ENCODE peak calls at places on chromosomes 3 and 15, in four cellular contexts. N is IMR-90, K is trophoblast cell, F is left ventricle myocardium inferior. T is an unnamed sample.

GRCh38 chr15:27028836-27029482 is 58.0 kb downstream of the GABRG3 start:
- DNase-seq in N (no peak), K (no peak), F (no peak), T (no peak)

GRCh38 chr15:85741021-85741421 is 53.7 kb downstream of the KLHL25 start:
- DNase-seq in N (no peak), K (no peak), F (no peak), T (no peak)

GRCh38 chr15:31275331-31276262 is 51.0 kb upstream of the KLF13 start:
- DNase-seq in N (no peak), K (no peak), F (no peak), T (peak; percentile 41)

GRCh38 chr3:151445283-151446001 is 15.4 kb downstream of the IGSF10 start:
- DNase-seq in N (peak; percentile 61), K (no peak), F (no peak), T (no peak)

GRCh38 chr15:25787381-25787780 is 75.7 kb downstream of the ATP10A start:
- DNase-seq in N (peak; percentile 27), K (no peak), F (no peak), T (no peak)

GRCh38 chr3:98977520-98977919 is 76.0 kb upstream of the DCBLD2 start:
- DNase-seq in N (peak; percentile 91), K (no peak), F (no peak), T (no peak)

GRCh38 chr3:133821767-133822638 is 16.4 kb downstream of the SRPRB start:
- DNase-seq in N (peak; percentile 80), K (peak; percentile 38), F (peak; percentile 78), T (no peak)

GRCh38 chr3:142694225-142694624 is 29.6 kb upstream of the TRPC1 start:
- DNase-seq in N (no peak), K (peak; percentile 39), F (no peak), T (no peak)

GRCh38 chr3:23856286-23856685 is 50.5 kb downstream of the UBE2E1 start:
- DNase-seq in N (peak; percentile 64), K (no peak), F (no peak), T (no peak)

GRCh38 chr3:139105154-139105702 is 60.5 kb upstream of the PRR23C start:
- DNase-seq in N (no peak), K (no peak), F (no peak), T (no peak)

GRCh38 chr3:51982352-51982837 is 940 bp upstream of the ACY1 start:
- DNase-seq in N (no peak), K (peak; percentile 77), F (no peak), T (no peak)

GRCh38 chr15:80159811-80160569 is 7.2 kb downstream of the FAH start:
- DNase-seq in N (peak; percentile 46), K (no peak), F (no peak), T (no peak)

GRCh38 chr3:31936661-31937060 is 44.4 kb downstream of the OSBPL10 start:
- DNase-seq in N (peak; percentile 61), K (no peak), F (no peak), T (no peak)

GRCh38 chr15:63189955-63190691 is 717 bp downstream of the RAB8B start:
- DNase-seq in N (no peak), K (peak; percentile 37), F (no peak), T (no peak)

GRCh38 chr15:101476756-101477155 is 12.8 kb downstream of the PCSK6 start:
- DNase-seq in N (no peak), K (no peak), F (no peak), T (no peak)

GRCh38 chr3:129625071-129625874 is 18.8 kb upstream of the PLXND1 start:
- DNase-seq in N (no peak), K (peak; percentile 16), F (peak; percentile 23), T (peak; percentile 44)

GRCh38 chr3:37787027-37787868 is 74.4 kb upstream of the CTDSPL start:
- DNase-seq in N (no peak), K (no peak), F (no peak), T (no peak)

GRCh38 chr3:186930143-186930638 is at the start of gene ST6GAL1:
- DNase-seq in N (peak; percentile 37), K (peak; percentile 52), F (peak; percentile 77), T (peak; percentile 87)

GRCh38 chr3:132749786-132750185 is 27.6 kb upstream of the NPHP3 start:
- DNase-seq in N (peak; percentile 19), K (no peak), F (no peak), T (no peak)

GRCh38 chr3:45553469-45553974 is 41.0 kb upstream of the LIMD1 start:
- DNase-seq in N (peak; percentile 83), K (peak; percentile 75), F (peak; percentile 70), T (no peak)

GRCh38 chr3:29642393-29643033 is 361.6 kb downstream of the RBMS3 start:
- DNase-seq in N (peak; percentile 70), K (no peak), F (no peak), T (no peak)

GRCh38 chr3:50675179-50676030 is 678 bp downstream of the DOCK3 start:
- DNase-seq in N (no peak), K (peak; percentile 25), F (peak; percentile 55), T (peak; percentile 59)

GRCh38 chr15:75098371-75098770 is 75.0 kb downstream of the PPCDC start:
- DNase-seq in N (no peak), K (no peak), F (no peak), T (no peak)

GRCh38 chr3:141875893-141876380 is 506 bp upstream of the ATP1B3 start:
- DNase-seq in N (peak; percentile 71), K (peak; percentile 71), F (peak; percentile 61), T (peak; percentile 85)

GRCh38 chr3:37183375-37183831 is 9.0 kb upstream of the LRRFIP2 start:
- DNase-seq in N (peak; percentile 96), K (peak; percentile 98), F (no peak), T (no peak)

GRCh38 chr3:45026957-45027356 is 854 bp downstream of the CLEC3B start:
- DNase-seq in N (peak; percentile 34), K (no peak), F (peak; percentile 88), T (peak; percentile 57)

GRCh38 chr15:75171408-75171807 is 30.3 kb upstream of the C15orf39 start:
- DNase-seq in N (peak; percentile 90), K (no peak), F (no peak), T (no peak)

GRCh38 chr3:95289295-95289694 is 1226.4 kb downstream of the NSUN3 start:
- DNase-seq in N (peak; percentile 34), K (peak; percentile 78), F (no peak), T (no peak)

GRCh38 chr3:69710153-69710977 is 28.9 kb upstream of the MITF start:
- DNase-seq in N (peak; percentile 76), K (peak; percentile 22), F (no peak), T (no peak)

GRCh38 chr3:52339612-52340011 is 23.5 kb downstream of the DNAH1 start:
- DNase-seq in N (peak; percentile 87), K (peak; percentile 87), F (no peak), T (no peak)

GRCh38 chr3:136351905-136352304 is 101.8 kb downstream of the PCCB start:
- DNase-seq in N (no peak), K (peak; percentile 13), F (no peak), T (no peak)

GRCh38 chr3:128194843-128195242 is 41.6 kb downstream of the EEFSEC start:
- DNase-seq in N (no peak), K (no peak), F (peak; percentile 34), T (no peak)

DNA sequence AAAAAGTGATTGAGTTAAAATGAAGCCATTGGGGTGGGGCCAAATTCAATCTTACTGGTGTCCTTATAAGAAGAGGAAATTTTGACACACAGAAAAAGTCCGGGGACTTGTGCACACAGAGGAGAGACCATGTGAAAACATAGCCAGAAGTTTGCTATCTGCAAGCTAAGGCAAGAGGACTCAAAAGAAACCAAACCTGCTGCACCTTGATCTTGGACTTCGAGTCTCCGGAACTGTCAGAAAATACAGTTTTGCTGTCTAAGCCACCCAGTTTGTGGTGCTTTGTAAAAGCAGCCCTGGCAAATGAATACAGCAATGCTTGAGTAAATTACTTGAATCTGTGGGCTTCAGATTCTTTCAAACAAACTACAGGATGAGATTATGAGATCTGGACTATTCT is 53.7 kb upstream of the SSR3 start:
- DNase-seq in N (no peak), K (no peak), F (no peak), T (no peak)
- H3K27ac ChIP-seq in N (no peak overlapping the region), K (no peak overlapping the region), F (no peak overlapping the region), T (no peak overlapping the region)

DNA sequence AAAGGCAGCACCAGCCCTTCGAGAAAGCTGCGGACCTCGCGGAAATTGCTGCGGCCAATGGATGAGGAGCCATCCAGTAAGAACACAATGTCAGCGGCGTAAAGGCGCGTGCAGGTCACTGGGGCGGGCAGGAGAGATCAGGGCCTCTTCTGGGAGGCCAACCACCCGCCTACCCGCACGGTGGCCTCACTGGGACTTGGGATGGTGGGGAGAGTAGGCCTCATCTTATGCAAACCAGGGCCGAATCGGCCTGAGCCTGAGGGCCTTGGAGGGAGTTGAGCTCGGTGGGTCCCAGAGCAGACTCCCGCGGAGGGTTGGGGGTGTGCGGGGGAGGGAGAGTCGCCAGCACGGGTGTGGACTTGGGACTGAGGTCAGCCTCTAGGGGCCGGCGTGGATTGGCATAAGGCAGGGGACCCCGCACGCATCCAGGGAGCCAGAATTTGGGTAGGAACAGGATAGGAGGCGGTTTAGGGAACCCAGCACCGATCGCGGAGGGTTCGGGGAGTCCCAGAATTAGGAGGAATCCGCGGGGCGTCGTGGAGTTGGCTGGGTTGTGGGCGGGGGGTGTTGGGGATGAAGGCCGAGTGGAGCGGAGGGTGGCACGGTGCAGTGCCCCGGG is 589 bp downstream of the COL7A1 start:
- DNase-seq in N (peak; percentile 19), K (peak; percentile 14), F (no peak), T (no peak)
- H3K4me3 ChIP-seq in N (peak overlapping the region; percentile 52), K (peak overlapping the region; percentile 11), F (peak overlapping the region; percentile 55), T (peak overlapping the region; percentile 41)

DNA sequence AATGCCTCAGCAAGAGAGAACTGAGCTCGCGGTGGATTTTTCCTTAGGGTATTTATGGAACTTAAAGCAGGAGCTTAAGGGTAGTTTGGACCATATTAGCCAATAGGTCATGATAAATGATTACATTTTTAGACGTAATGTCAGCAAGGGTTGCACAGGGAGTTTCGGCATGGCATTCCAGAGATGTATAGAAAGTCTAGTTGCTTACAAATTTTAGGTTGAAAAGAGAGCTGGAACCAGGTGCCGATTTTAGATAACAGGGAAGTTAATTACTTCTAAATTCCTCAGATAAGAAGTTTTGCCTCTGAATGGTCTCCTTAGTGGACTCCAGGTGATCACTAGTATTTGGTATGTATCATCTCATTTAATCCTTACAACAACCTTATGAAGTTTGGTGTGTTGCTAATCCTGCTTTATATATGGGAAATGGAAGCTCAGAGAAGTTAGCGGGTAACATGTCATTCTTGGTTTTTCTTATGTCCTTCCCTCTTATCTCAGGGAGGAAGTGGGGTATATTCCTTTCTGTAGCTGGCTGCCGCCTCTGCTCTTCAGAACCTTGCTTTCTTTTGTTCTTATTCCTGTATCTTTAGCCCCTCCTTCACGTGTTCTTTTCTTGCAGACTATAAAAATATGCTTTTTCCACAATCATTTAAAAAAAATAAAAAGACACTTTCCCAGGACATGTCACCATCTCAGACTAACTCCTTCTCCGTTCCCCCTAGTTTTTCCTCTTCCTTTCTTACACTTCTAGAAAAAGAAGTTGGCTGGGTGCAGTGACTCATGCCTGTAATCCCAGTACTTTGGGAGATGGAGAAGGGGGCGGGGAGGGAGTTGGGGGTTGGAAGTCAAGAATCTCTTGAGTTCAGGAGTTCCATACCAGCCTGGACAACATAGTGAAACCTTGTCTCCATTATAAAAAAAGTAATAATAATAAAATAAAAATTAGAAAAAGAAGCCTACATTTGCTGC is 25.7 kb downstream of the IQGAP1 start:
- DNase-seq in N (peak; percentile 69), K (peak; percentile 98), F (no peak), T (no peak)
- H3K27ac ChIP-seq in N (peak overlapping the region; percentile 46), K (peak overlapping the region; percentile 96), F (peak overlapping the region; percentile 54), T (peak overlapping the region; percentile 74)

DNA sequence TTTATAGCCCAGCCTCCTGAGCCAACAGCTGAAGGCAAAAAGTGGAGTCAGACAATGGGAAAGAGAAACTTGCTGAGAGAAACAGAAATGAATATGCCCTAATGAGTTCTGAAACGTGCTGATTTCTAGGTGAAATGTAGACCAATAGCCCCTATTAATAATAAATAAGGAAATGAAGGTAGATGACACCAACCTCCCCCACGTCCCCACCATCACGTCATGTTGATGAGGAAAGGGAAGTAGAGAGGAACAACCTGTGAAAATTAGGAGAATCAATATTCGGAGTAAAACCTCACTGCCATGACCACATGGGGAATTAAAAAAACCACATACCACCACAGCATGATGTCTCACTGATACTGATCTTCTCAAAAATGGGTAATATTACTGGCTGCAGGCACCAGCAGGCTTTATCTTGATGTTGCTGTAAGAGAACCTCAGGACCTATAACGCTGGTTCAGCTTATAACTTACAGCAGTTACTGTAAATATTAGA is 64.0 kb downstream of the KAT2B start:
- DNase-seq in N (no peak), K (peak; percentile 95), F (no peak), T (no peak)
- H3K4me3 ChIP-seq in N (no peak overlapping the region), K (no peak overlapping the region), F (no peak overlapping the region), T (no peak overlapping the region)